ENCODE peak calls at places on chromosomes 4 and X, in seven cellular contexts. O is suprapubic skin; J is naive thymus-derived CD4-positive, alpha-beta T cell; C is cardiac muscle cell; W is ovary; T is upper lobe of right lung; Q is kidney. N is an unnamed sample. For H3K4me1 and H3K9me3, the result is how much of the 10 kb centered on the place peaks cover.

GRCh38 chr4:54784188-54784671 is 126.5 kb downstream of the KIT start:
- DNase-seq in C (peak), O (peak), T (peak), Q (peak), J (no peak), W (peak), N (no peak)

GRCh38 chr4:109209647-109210046 is 92.8 kb downstream of the COL25A1 start:
- DNase-seq in C (no peak), Q (no peak), O (no peak), J (no peak), T (no peak), W (no peak), N (no peak)

GRCh38 chrX:139724626-139725025 is 16.7 kb upstream of the MCF2 start:
- DNase-seq in Q (no peak), C (no peak), T (no peak), J (no peak), W (no peak), O (no peak), N (no peak)

GRCh38 chr4:76767983-76768382 is 130.0 kb downstream of the SOWAHB start:
- DNase-seq in T (no peak), W (no peak), Q (no peak), C (no peak), O (no peak), J (no peak), N (no peak)

GRCh38 chrX:12975999-12976558 is 1.2 kb downstream of the TMSB4X start:
- DNase-seq in W (peak), O (peak), J (peak), Q (peak), T (peak), C (peak), N (peak)

GRCh38 chrX:150848914-150849365 is 49.5 kb downstream of the CD99L2 start:
- DNase-seq in T (peak), C (no peak), J (no peak), W (no peak), O (no peak), Q (no peak), N (no peak)

GRCh38 chr4:55444822-55445221 is 49.1 kb downstream of the TMEM165 start:
- DNase-seq in Q (no peak), C (peak), J (peak), T (no peak), O (no peak), W (no peak), N (no peak)

GRCh38 chr4:33715996-33716395 is 2528.3 kb downstream of the ARAP2 start:
- DNase-seq in J (no peak), C (no peak), Q (no peak), O (no peak), T (no peak), W (no peak), N (no peak)

GRCh38 chrX:4710618-4711433 is 997.4 kb upstream of the PRKX start:
- DNase-seq in W (no peak), O (no peak), Q (no peak), T (no peak), C (no peak), J (no peak), N (no peak)

GRCh38 chr4:82823062-82823461 is 24.5 kb upstream of the SCD5 start:
- DNase-seq in J (no peak), W (no peak), C (no peak), O (no peak), T (no peak), Q (no peak), N (no peak)

GRCh38 chr4:73828945-73829344 is 7.5 kb upstream of the CXCL6 start:
- DNase-seq in W (no peak), Q (no peak), J (no peak), C (no peak), O (no peak), T (no peak), N (no peak)

GRCh38 chr4:128247906-128248305 is 39.7 kb downstream of the PGRMC2 start:
- DNase-seq in Q (no peak), W (no peak), T (no peak), C (no peak), O (no peak), J (no peak), N (no peak)

GRCh38 chr4:31334086-31334910 is 614.1 kb downstream of the PCDH7 start:
- DNase-seq in C (no peak), J (no peak), W (no peak), Q (no peak), T (no peak), O (no peak), N (no peak)

GRCh38 chrX:154490021-154490413 is 412 bp downstream of the SLC10A3 start:
- DNase-seq in W (peak), J (no peak), O (peak), T (peak), C (no peak), Q (peak), N (peak)

GRCh38 chr4:20075479-20075878 is 176.2 kb upstream of the SLIT2 start:
- DNase-seq in O (no peak), J (no peak), Q (no peak), T (no peak), C (no peak), W (no peak), N (no peak)

GRCh38 chr4:24894846-24895245 is 18.0 kb downstream of the CCDC149 start:
- DNase-seq in C (no peak), O (no peak), W (no peak), T (no peak), Q (no peak), J (no peak), N (no peak)

GRCh38 chr4:6352031-6352763 is 82.5 kb downstream of the WFS1 start:
- DNase-seq in Q (no peak), W (no peak), O (no peak), C (no peak), T (no peak), J (no peak), N (no peak)

GRCh38 chr4:8101796-8102355 is 56.7 kb downstream of the ABLIM2 start:
- DNase-seq in C (no peak), W (no peak), O (no peak), T (no peak), J (no peak), Q (peak), N (no peak)

GRCh38 chr4:8104491-8105302 is 53.9 kb downstream of the ABLIM2 start:
- DNase-seq in C (no peak), J (no peak), T (no peak), Q (peak), O (no peak), W (no peak), N (no peak)

GRCh38 chr4:8103991-8104390 is 54.6 kb downstream of the ABLIM2 start:
- DNase-seq in J (no peak), W (no peak), O (no peak), C (no peak), Q (peak), T (no peak), N (no peak)

GRCh38 chr4:8102831-8103230 is 55.8 kb downstream of the ABLIM2 start:
- DNase-seq in J (no peak), Q (peak), C (no peak), O (no peak), T (no peak), W (no peak), N (no peak)

GRCh38 chr4:8103421-8103820 is 55.2 kb downstream of the ABLIM2 start:
- DNase-seq in T (no peak), C (no peak), J (no peak), W (no peak), Q (peak), O (no peak), N (no peak)
- H3K4me1 ChIP-seq in T (under half), C (under half), J (under half), W (under half), Q (under half), O (under half), N (under half)

DNA sequence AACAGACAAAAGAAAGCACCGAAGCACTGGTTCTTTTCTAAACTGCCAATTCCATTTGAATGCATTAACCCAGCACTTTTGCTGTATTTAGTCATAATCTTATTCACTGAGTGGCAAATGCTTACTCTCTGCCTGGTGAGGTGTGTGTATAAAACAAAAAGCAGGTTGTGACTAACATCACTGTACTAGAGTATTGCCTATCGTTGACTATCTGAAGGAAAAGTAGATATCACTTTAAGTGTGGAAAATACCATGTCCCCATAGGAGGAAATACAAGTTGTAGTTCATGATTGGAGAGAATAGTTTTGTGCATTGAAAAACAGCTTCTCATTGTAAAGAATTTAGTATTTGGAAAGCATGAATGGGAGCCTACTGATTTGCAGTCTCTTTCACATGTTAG is 2.7 kb downstream of the PDLIM5 start:
- DNase-seq in W (no peak), O (no peak), J (no peak), C (no peak), Q (no peak), T (no peak), N (no peak)
- H3K4me3 ChIP-seq in W (peak), O (peak), J (no peak), C (peak), Q (peak), T (no peak), N (no peak)

DNA sequence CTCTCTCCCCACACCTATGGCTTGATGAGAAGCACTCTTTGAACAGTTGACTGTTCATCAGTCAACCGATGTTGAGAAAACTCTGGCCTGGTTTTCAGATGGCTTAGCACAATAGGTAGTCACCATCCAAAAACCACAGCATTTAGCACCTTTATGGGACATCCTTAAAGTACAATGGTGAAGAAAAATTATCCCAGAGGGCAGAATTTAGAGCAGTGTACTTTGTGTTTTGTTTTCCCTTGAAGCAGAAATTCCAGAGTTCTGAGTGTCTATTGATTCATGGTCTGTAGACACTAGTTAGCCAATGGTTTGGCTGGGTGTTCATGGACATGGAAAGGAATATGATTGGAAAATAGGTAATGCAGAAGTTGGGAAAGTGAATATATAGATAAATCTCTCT is 487.0 kb downstream of the PDHA2 start:
- DNase-seq in J (no peak), Q (no peak), T (no peak), W (no peak), C (no peak), O (no peak), N (no peak)
- H3K9me3 ChIP-seq in J (under half), Q (under half), T (under half), W (under half), C (under half), O (under half), N (under half)

GRCh38 chrX:11791537-11791936 is 33.5 kb downstream of the MSL3 start:
- DNase-seq in J (no peak), Q (no peak), W (no peak), O (no peak), T (no peak), C (no peak), N (no peak)
- H3K4me1 ChIP-seq in J (under half), Q (under half), W (under half), O (under half), T (under half), C (under half), N (under half)

DNA sequence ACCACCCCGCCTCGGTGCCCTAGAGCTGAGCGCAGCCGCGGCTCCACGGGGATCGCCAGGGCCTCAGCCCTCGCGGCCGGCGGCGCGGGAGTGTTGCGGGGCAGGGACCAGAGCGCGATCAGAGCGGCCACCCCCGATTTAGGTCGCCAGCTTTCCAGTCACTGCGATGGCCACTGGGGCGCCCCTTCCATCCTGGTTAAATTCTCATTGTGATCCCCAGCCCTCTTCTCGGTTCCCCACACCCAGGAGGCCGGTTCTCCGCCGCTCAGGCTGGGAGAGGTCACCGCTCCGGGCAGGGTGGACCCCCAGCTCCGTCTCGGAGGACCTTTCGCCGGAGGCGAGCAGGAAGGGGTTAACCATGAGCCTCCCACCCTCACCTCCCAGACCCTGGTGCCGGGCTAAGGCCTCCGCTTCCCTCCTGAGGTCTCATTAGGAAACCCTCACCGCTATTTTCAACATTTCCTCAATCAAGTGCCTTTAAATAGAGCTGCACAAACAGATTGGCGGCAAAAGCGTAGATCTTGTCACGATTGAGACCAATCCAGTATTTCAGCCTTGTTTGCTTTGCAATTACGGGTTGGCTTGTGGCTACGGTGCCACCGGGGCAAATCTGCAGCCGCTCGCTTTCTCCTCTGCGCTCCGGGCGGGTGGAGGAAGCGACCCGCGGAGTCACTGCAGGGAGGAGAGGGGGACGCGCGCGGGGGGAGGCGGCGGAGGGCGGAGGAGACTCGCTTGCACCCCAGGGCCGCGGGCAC is 8.3 kb upstream of the HAND2 start:
- DNase-seq in T (peak), C (peak), W (peak), O (no peak), J (no peak), Q (no peak), N (no peak)
- H3K4me3 ChIP-seq in T (peak), C (peak), W (peak), O (peak), J (peak), Q (peak), N (peak)

GRCh38 chrX:530726-531610 is 99.6 kb upstream of the SHOX start:
- DNase-seq in Q (no peak), J (no peak), W (no peak), O (no peak), C (no peak), T (no peak), N (no peak)
- H3K9me3 ChIP-seq in Q (under half), J (under half), W (under half), O (under half), C (under half), T (under half), N (under half)

DNA sequence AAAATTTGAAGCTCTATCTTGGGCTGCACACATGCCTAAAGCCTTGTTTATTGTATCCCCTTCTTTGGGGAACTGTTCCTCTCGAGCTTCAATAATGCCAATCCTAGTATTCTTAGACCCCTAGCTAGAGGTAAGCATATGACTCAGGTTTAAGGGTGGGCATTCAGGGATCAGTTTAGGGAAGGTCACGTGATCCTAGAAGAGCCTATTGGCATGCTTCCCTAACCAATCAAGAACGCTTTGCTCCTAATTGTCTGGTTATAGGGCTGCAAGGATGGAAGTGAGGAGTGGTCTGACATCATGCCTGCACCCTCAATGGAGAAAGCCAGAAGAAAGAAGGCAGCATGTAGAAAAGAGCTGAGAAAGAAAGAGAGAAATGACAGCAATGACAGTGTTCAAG is 46.9 kb downstream of the TLR10 start:
- DNase-seq in T (no peak), Q (no peak), O (no peak), J (no peak), W (no peak), C (no peak), N (no peak)
- H3K4me1 ChIP-seq in T (under half), Q (under half), O (under half), J (under half), W (under half), C (under half), N (under half)

DNA sequence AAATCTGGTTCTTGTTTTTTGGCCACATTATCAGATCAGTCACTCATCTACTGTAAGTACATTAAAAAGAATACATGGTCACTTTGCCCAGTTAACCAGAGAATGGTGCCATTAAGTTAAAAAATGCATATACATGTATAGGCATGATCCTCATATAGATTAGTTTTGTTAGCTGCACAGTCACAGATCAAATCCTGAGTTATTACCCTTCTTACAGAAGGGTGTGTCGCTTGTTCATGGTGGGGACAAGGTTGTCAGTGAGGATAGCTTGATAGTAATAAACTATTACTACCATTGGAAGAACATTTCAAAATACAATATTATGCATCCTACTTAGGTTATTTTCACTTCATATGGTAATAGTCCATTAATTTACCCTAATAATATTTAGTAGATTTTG is 48.5 kb downstream of the GALNT7 start:
- DNase-seq in W (no peak), Q (no peak), T (no peak), C (no peak), J (no peak), O (no peak), N (no peak)
- H3K4me3 ChIP-seq in W (no peak), Q (no peak), T (no peak), C (no peak), J (no peak), O (no peak), N (no peak)

GRCh38 chr4:164725066-164725465 is 28.9 kb upstream of the SMIM31 start:
- DNase-seq in T (no peak), C (no peak), W (no peak), J (no peak), Q (no peak), O (no peak), N (no peak)
- H3K9me3 ChIP-seq in T (under half), C (under half), W (under half), J (under half), Q (under half), O (under half), N (under half)

N was measured in CD8-positive, alpha-beta T cell.